ENCODE peak calls at places on chromosomes 6 and 20, in eight cellular contexts. O is A549; I is MM.1S; Y is lung; N is upper lobe of right lung; R is tibial artery; Z is mammary epithelial cell; V is CD8-positive, alpha-beta memory T cell. E is an unnamed sample.

GRCh38 chr6:7073082-7073783 is 34.5 kb upstream of the RREB1 start:
- DNase-seq in O (no peak), I (no peak), V (no peak), Y (no peak), N (no peak), R (no peak), Z (peak; percentile 26), E (no peak)

GRCh38 chr6:45783716-45784115 is 231.9 kb downstream of the CLIC5 start:
- DNase-seq in N (no peak), V (no peak), Z (peak; percentile 79), R (no peak), Y (no peak), O (no peak), I (no peak), E (no peak)

GRCh38 chr6:31639449-31639861 is 13.0 kb downstream of the BAG6 start:
- DNase-seq in N (no peak), I (no peak), O (no peak), Z (no peak), R (no peak), V (no peak), Y (no peak), E (no peak)

GRCh38 chr20:1567392-1568165 is 10.1 kb upstream of the SIRPD start:
- DNase-seq in N (no peak), V (no peak), Z (peak; percentile 89), O (no peak), I (no peak), R (no peak), Y (no peak), E (no peak)

GRCh38 chr6:56593801-56594318 is 48.8 kb downstream of the DST start:
- DNase-seq in I (peak; percentile 89), R (no peak), N (no peak), O (no peak), V (no peak), Y (no peak), Z (no peak), E (no peak)

GRCh38 chr6:73523434-73524123 is 2.7 kb upstream of the EEF1A1 start:
- DNase-seq in V (peak; percentile 78), N (peak; percentile 88), I (peak; percentile 79), Z (peak; percentile 58), R (peak; percentile 73), Y (peak; percentile 78), O (no peak), E (peak; percentile 77)

GRCh38 chr6:15887491-15888461 is 224.9 kb upstream of the DTNBP1 start:
- DNase-seq in Z (peak; percentile 13), N (no peak), R (no peak), O (no peak), V (no peak), Y (no peak), I (no peak), E (no peak)

GRCh38 chr6:11143394-11144371 is 32.2 kb upstream of the ERVFRD-1 start:
- DNase-seq in V (no peak), Y (peak; percentile 69), O (peak; percentile 84), N (peak; percentile 74), Z (peak; percentile 86), I (no peak), R (peak; percentile 77), E (peak; percentile 90)

GRCh38 chr6:43088654-43089056 is 12.5 kb downstream of the PTK7 start:
- DNase-seq in Z (peak; percentile 95), N (no peak), I (no peak), O (no peak), Y (no peak), V (no peak), R (no peak), E (no peak)

GRCh38 chr6:159790947-159791598 is 806 bp downstream of the MRPL18 start:
- DNase-seq in Z (peak; percentile 20), I (no peak), N (no peak), O (no peak), V (peak; percentile 11), R (no peak), Y (no peak), E (peak; percentile 7)

DNA sequence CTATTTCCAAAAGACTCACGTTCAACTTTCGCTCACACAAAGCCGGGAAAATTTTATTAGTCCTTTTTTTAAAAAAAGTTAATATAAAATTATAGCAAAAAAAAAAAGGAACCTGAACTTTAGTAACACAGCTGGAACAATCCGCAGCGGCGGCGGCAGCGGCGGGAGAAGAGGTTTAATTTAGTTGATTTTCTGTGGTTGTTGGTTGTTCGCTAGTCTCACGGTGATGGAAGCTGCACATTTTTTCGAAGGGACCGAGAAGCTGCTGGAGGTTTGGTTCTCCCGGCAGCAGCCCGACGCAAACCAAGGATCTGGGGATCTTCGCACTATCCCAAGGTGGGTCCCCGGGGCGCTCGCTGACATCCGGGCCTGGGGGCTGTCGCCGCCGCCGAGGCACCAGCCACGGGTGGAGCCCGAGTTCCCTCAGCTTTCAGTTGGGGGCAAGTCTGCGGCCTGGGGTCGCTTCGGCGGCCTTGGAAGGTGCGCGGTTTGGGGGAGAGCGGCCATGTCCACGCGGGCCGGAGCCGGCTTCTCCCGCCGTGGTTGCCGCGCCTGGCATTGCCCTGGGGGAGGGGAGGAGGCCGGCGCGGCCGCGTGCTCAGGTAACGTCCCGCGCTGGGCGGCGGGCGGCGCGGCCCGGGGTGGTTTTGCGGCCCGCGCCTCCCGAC is 429 bp downstream of the AMD1 start:
- DNase-seq in R (peak; percentile 70), V (no peak), I (peak; percentile 43), Z (peak; percentile 51), O (no peak), Y (peak; percentile 37), N (peak; percentile 82), E (peak; percentile 47)
- H3K4me1 ChIP-seq in R (peaks cover 19% of the 10 kb centered on the region), V (peaks cover 39% of the 10 kb centered on the region), I (peaks cover 20% of the 10 kb centered on the region), Z (peaks cover 26% of the 10 kb centered on the region), O (peaks cover 33% of the 10 kb centered on the region), Y (peaks cover 3% of the 10 kb centered on the region), N (peaks cover 28% of the 10 kb centered on the region), E (peaks cover 35% of the 10 kb centered on the region)

GRCh38 chr6:33416386-33417126 is 1.4 kb downstream of the CUTA start:
- DNase-seq in O (no peak), R (no peak), Z (no peak), I (no peak), Y (no peak), V (no peak), N (no peak), E (peak; percentile 21)

GRCh38 chr6:33414592-33415271 is 3.2 kb downstream of the CUTA start:
- DNase-seq in I (no peak), V (no peak), Y (no peak), N (no peak), Z (no peak), O (no peak), R (no peak), E (no peak)

GRCh38 chr6:33417127-33417902 is 592 bp downstream of the CUTA start:
- DNase-seq in N (no peak), O (peak; percentile 38), V (no peak), Y (no peak), R (no peak), I (no peak), Z (peak; percentile 75), E (peak; percentile 75)

GRCh38 chr6:33413601-33414120 is 2.8 kb downstream of the PHF1 start:
- DNase-seq in Z (no peak), R (no peak), O (no peak), Y (no peak), N (no peak), I (no peak), V (no peak), E (no peak)

GRCh38 chr6:33415831-33416230 is 2.1 kb downstream of the CUTA start:
- DNase-seq in O (no peak), Z (no peak), I (no peak), Y (no peak), V (no peak), N (no peak), R (no peak), E (no peak)
- H3K27ac ChIP-seq in O (peak overlapping the region; percentile 22), Z (no peak overlapping the region), I (no peak overlapping the region), Y (no peak overlapping the region), V (no peak overlapping the region), N (no peak overlapping the region), R (peak overlapping the region; percentile 88), E (no peak overlapping the region)

GRCh38 chr6:155186052-155186658 is 77.7 kb upstream of the CLDN20 start:
- DNase-seq in R (no peak), O (no peak), Z (peak; percentile 60), N (no peak), Y (no peak), I (no peak), V (no peak), E (no peak)
- H3K4me1 ChIP-seq in R (peaks cover 56% of the 10 kb centered on the region), O (peaks cover 25% of the 10 kb centered on the region), Z (peaks cover 29% of the 10 kb centered on the region), N (peaks cover 4% of the 10 kb centered on the region), Y (peaks cover 5% of the 10 kb centered on the region), I (no peaks in the 10 kb centered on the region), V (peaks cover 10% of the 10 kb centered on the region), E (peaks cover 46% of the 10 kb centered on the region)

GRCh38 chr6:21350917-21351316 is 242.6 kb upstream of the SOX4 start:
- DNase-seq in R (no peak), O (no peak), Y (no peak), V (no peak), N (no peak), Z (no peak), I (no peak), E (no peak)

GRCh38 chr6:21349834-21350233 is 243.7 kb upstream of the SOX4 start:
- DNase-seq in I (no peak), O (no peak), Y (no peak), V (no peak), N (no peak), Z (no peak), R (no peak), E (no peak)

GRCh38 chr6:21352131-21352530 is 241.4 kb upstream of the SOX4 start:
- DNase-seq in N (no peak), V (no peak), Y (no peak), R (no peak), O (no peak), Z (no peak), I (no peak), E (no peak)

GRCh38 chr6:21348462-21349195 is 244.9 kb upstream of the SOX4 start:
- DNase-seq in O (no peak), N (peak; percentile 70), Y (peak; percentile 38), I (no peak), R (no peak), Z (peak; percentile 53), V (no peak), E (no peak)
- H3K27ac ChIP-seq in O (no peak overlapping the region), N (no peak overlapping the region), Y (no peak overlapping the region), I (no peak overlapping the region), R (no peak overlapping the region), Z (no peak overlapping the region), V (no peak overlapping the region), E (no peak overlapping the region)

E was measured in SJSA1.